ENCODE peak calls at places on chromosome 19, in seven cellular contexts. S, O, C, V, E, K and J are unnamed samples.

GRCh38 chr19:48926909-48927308 is 6.6 kb upstream of the DHDH start:
- DNase-seq in S (peak), O (no peak), C (no peak), V (no peak), E (no peak), K (no peak), J (no peak)

GRCh38 chr19:2059422-2060201 is 8.6 kb upstream of the MKNK2 start:
- DNase-seq in S (peak), O (peak), C (peak), V (no peak), E (no peak), K (no peak), J (no peak)

GRCh38 chr19:55166530-55167268 is at the start of gene DNAAF3:
- DNase-seq in S (peak), O (peak), C (peak), V (no peak), E (peak), K (peak), J (peak)

GRCh38 chr19:35260694-35261304 is 8.0 kb upstream of the USF2 start:
- DNase-seq in S (no peak), O (no peak), C (no peak), V (no peak), E (no peak), K (no peak), J (no peak)

GRCh38 chr19:42436006-42436405 is 6.7 kb downstream of the CXCL17 start:
- DNase-seq in S (no peak), O (peak), C (no peak), V (no peak), E (no peak), K (no peak), J (no peak)

GRCh38 chr19:16601378-16602052 is 26.5 kb downstream of the MED26 start:
- DNase-seq in S (no peak), O (no peak), C (no peak), V (no peak), E (no peak), K (no peak), J (no peak)

GRCh38 chr19:5093953-5094718 is 125.2 kb downstream of the KDM4B start:
- DNase-seq in S (no peak), O (no peak), C (no peak), V (no peak), E (no peak), K (no peak), J (no peak)

GRCh38 chr19:35229601-35230000 is 1.1 kb upstream of the FAM187B start:
- DNase-seq in S (no peak), O (no peak), C (no peak), V (no peak), E (no peak), K (no peak), J (no peak)

GRCh38 chr19:9878511-9879196 is 43.5 kb downstream of the PIN1 start:
- DNase-seq in S (no peak), O (no peak), C (no peak), V (no peak), E (no peak), K (no peak), J (no peak)

GRCh38 chr19:47058621-47059020 is 10.2 kb upstream of the TMEM160 start:
- DNase-seq in S (no peak), O (peak), C (no peak), V (no peak), E (no peak), K (no peak), J (no peak)

GRCh38 chr19:47195462-47195861 is 35.5 kb downstream of the BBC3 start:
- DNase-seq in S (no peak), O (no peak), C (no peak), V (no peak), E (no peak), K (no peak), J (no peak)

GRCh38 chr19:41114132-41114531 is at the start of gene CYP2F1:
- DNase-seq in S (no peak), O (no peak), C (no peak), V (no peak), E (no peak), K (no peak), J (no peak)

GRCh38 chr19:2529473-2529918 is 53.6 kb downstream of the GADD45B start:
- DNase-seq in S (no peak), O (peak), C (no peak), V (no peak), E (no peak), K (no peak), J (no peak)

GRCh38 chr19:32358311-32358710 is 12.9 kb downstream of the ZNF507 start:
- DNase-seq in S (no peak), O (no peak), C (no peak), V (no peak), E (no peak), K (no peak), J (no peak)

GRCh38 chr19:42176990-42177685 is 40.3 kb downstream of the DEDD2 start:
- DNase-seq in S (peak), O (peak), C (peak), V (no peak), E (peak), K (no peak), J (peak)

GRCh38 chr19:55303477-55303876 is 19.7 kb downstream of the BRSK1 start:
- DNase-seq in S (no peak), O (no peak), C (no peak), V (no peak), E (no peak), K (no peak), J (no peak)

GRCh38 chr19:50024719-50025021 is 502 bp downstream of the VRK3 start:
- DNase-seq in S (no peak), O (no peak), C (no peak), V (no peak), E (no peak), K (no peak), J (no peak)

GRCh38 chr19:52343548-52343947 is 7.5 kb downstream of the ZNF610 start:
- DNase-seq in S (peak), O (peak), C (peak), V (peak), E (peak), K (no peak), J (peak)

GRCh38 chr19:45601524-45602522 is at the start of gene GPR4:
- DNase-seq in S (no peak), O (no peak), C (peak), V (no peak), E (no peak), K (no peak), J (no peak)

GRCh38 chr19:30649934-30650614 is 277.9 kb downstream of the ZNF536 start:
- DNase-seq in S (peak), O (peak), C (peak), V (no peak), E (no peak), K (peak), J (peak)

DNA sequence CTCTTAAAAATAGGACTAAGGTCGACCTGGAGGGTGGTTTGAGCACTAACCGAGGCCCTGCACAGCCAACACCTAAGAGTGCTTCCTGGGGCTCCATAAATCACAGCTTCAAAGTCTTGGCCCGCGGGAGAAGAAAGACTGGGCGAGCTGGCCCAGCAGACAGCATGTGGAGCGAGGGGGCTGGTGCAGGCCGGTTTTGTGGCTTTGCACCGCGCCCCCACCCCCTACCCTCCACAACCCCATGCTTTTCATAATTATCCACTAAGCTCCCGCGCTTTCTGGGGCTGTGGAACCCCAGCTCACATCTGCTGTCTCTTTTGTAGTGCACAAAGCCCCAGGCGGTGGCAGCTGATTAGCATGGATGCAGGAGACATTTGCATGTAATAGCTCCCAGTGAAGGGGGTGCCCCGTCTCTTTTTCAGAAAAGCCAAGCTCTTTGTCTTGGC is 17.1 kb downstream of the CARM1 start:
- DNase-seq in S (no peak), O (no peak), C (peak), V (peak), E (no peak), K (no peak), J (peak)
- TF ChIP-seq TAF1 in S (no peak), O (no peak), C (no peak), V (no peak), E (no peak), K (no peak), J (no peak)

DNA sequence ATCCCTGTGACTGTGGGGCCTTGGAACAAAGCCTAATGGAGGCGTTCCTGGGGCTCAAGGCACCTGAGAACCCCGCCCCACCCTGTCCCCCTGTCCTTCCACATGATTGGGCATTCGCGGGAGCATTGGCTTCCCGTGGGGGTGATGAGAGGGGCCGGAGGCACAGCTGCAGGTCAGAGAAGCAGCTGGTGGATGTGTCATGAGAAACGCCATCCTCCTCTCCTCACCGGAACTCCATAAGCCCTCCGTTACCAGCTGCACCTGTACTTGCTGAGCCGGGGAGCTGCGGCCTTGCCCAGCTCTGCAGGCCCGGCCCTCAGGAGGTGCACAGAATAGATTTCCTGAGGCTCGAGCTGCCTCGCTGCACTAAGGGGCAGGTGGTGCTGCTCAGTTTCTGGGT is 42.0 kb downstream of the CAPN12 start:
- DNase-seq in S (no peak), O (no peak), C (no peak), V (no peak), E (no peak), K (no peak), J (no peak)
- TF ChIP-seq POLR2AphosphoS5 in S (no peak), O (no peak), C (no peak), V (no peak), E (no peak), K (no peak), J (no peak)

GRCh38 chr19:3642987-3643386 is 16.4 kb upstream of the CACTIN start:
- DNase-seq in S (peak), O (no peak), C (peak), V (no peak), E (no peak), K (no peak), J (no peak)
- TF ChIP-seq TAF1 in S (no peak), O (no peak), C (no peak), V (no peak), E (no peak), K (no peak), J (no peak)

GRCh38 chr19:51339687-51340656 is 2.0 kb downstream of the VSIG10L start:
- DNase-seq in S (peak), O (peak), C (peak), V (peak), E (peak), K (peak), J (peak)
- TF ChIP-seq POLR2AphosphoS5 in S (peak), O (peak), C (peak), V (peak), E (no peak), K (no peak), J (no peak)